ENCODE peak calls at places on chromosomes 13 and 19, in ten cellular contexts. One of them, this sample, is unnamed.

GRCh38 chr19:932647-933552 is 7.1 kb downstream of the ARID3A start:
- DNase-seq in immature natural killer cell: peak
- DNase-seq in stimulated activated CD4-positive, alpha-beta T cell treated with anti-CD3 and anti-CD28 coated beads, Interleukin-15, amount 100 ng/mL, for 1 hour: no peak
- DNase-seq in AG10803: peak
- DNase-seq in RPMI7951: peak
- DNase-seq in activated CD4-positive, alpha-beta T cell treated with anti-CD3 and anti-CD28 coated beads for 24 hours: no peak
- DNase-seq in NCI-H1092: no peak
- DNase-seq in BE2C: peak
- DNase-seq in left cardiac atrium: peak
- DNase-seq in fibroblast of pulmonary artery: peak
- DNase-seq in this sample: no peak

GRCh38 chr19:543912-544608 is at the start of gene GZMM:
- DNase-seq in immature natural killer cell: peak
- DNase-seq in BE2C: no peak
- DNase-seq in NCI-H1092: no peak
- DNase-seq in AG10803: no peak
- DNase-seq in fibroblast of pulmonary artery: no peak
- DNase-seq in RPMI7951: no peak
- DNase-seq in activated CD4-positive, alpha-beta T cell treated with anti-CD3 and anti-CD28 coated beads for 24 hours: peak
- DNase-seq in left cardiac atrium: no peak
- DNase-seq in stimulated activated CD4-positive, alpha-beta T cell treated with anti-CD3 and anti-CD28 coated beads, Interleukin-15, amount 100 ng/mL, for 1 hour: peak
- DNase-seq in this sample: no peak

GRCh38 chr19:10112895-10113591 is 1.6 kb downstream of the P2RY11 start:
- DNase-seq in AG10803: peak
- DNase-seq in BE2C: peak
- DNase-seq in RPMI7951: no peak
- DNase-seq in fibroblast of pulmonary artery: peak
- DNase-seq in left cardiac atrium: no peak
- DNase-seq in stimulated activated CD4-positive, alpha-beta T cell treated with anti-CD3 and anti-CD28 coated beads, Interleukin-15, amount 100 ng/mL, for 1 hour: no peak
- DNase-seq in immature natural killer cell: peak
- DNase-seq in activated CD4-positive, alpha-beta T cell treated with anti-CD3 and anti-CD28 coated beads for 24 hours: peak
- DNase-seq in NCI-H1092: peak
- DNase-seq in this sample: no peak

GRCh38 chr13:51425410-51426042 is 27.3 kb downstream of the INTS6 start:
- DNase-seq in AG10803: peak
- DNase-seq in BE2C: no peak
- DNase-seq in left cardiac atrium: no peak
- DNase-seq in stimulated activated CD4-positive, alpha-beta T cell treated with anti-CD3 and anti-CD28 coated beads, Interleukin-15, amount 100 ng/mL, for 1 hour: no peak
- DNase-seq in immature natural killer cell: no peak
- DNase-seq in fibroblast of pulmonary artery: peak
- DNase-seq in activated CD4-positive, alpha-beta T cell treated with anti-CD3 and anti-CD28 coated beads for 24 hours: no peak
- DNase-seq in RPMI7951: no peak
- DNase-seq in NCI-H1092: no peak
- DNase-seq in this sample: no peak

GRCh38 chr13:33235078-33235477 is 50.5 kb downstream of the STARD13 start:
- DNase-seq in activated CD4-positive, alpha-beta T cell treated with anti-CD3 and anti-CD28 coated beads for 24 hours: no peak
- DNase-seq in AG10803: peak
- DNase-seq in BE2C: no peak
- DNase-seq in fibroblast of pulmonary artery: peak
- DNase-seq in stimulated activated CD4-positive, alpha-beta T cell treated with anti-CD3 and anti-CD28 coated beads, Interleukin-15, amount 100 ng/mL, for 1 hour: no peak
- DNase-seq in RPMI7951: peak
- DNase-seq in immature natural killer cell: no peak
- DNase-seq in left cardiac atrium: no peak
- DNase-seq in NCI-H1092: no peak
- DNase-seq in this sample: no peak

GRCh38 chr13:111216166-111216960 is 101.3 kb downstream of the ARHGEF7 start:
- DNase-seq in NCI-H1092: peak
- DNase-seq in BE2C: peak
- DNase-seq in RPMI7951: no peak
- DNase-seq in activated CD4-positive, alpha-beta T cell treated with anti-CD3 and anti-CD28 coated beads for 24 hours: no peak
- DNase-seq in immature natural killer cell: peak
- DNase-seq in AG10803: no peak
- DNase-seq in stimulated activated CD4-positive, alpha-beta T cell treated with anti-CD3 and anti-CD28 coated beads, Interleukin-15, amount 100 ng/mL, for 1 hour: no peak
- DNase-seq in left cardiac atrium: no peak
- DNase-seq in fibroblast of pulmonary artery: peak
- DNase-seq in this sample: peak

GRCh38 chr19:10259162-10259905 is 7.3 kb downstream of the MRPL4 start:
- DNase-seq in activated CD4-positive, alpha-beta T cell treated with anti-CD3 and anti-CD28 coated beads for 24 hours: peak
- DNase-seq in left cardiac atrium: peak
- DNase-seq in AG10803: peak
- DNase-seq in RPMI7951: peak
- DNase-seq in NCI-H1092: peak
- DNase-seq in fibroblast of pulmonary artery: peak
- DNase-seq in stimulated activated CD4-positive, alpha-beta T cell treated with anti-CD3 and anti-CD28 coated beads, Interleukin-15, amount 100 ng/mL, for 1 hour: peak
- DNase-seq in immature natural killer cell: peak
- DNase-seq in BE2C: peak
- DNase-seq in this sample: peak

GRCh38 chr19:1017115-1017905 is 3.6 kb downstream of the TMEM259 start:
- DNase-seq in NCI-H1092: no peak
- DNase-seq in activated CD4-positive, alpha-beta T cell treated with anti-CD3 and anti-CD28 coated beads for 24 hours: no peak
- DNase-seq in BE2C: no peak
- DNase-seq in fibroblast of pulmonary artery: no peak
- DNase-seq in immature natural killer cell: no peak
- DNase-seq in RPMI7951: no peak
- DNase-seq in left cardiac atrium: peak
- DNase-seq in stimulated activated CD4-positive, alpha-beta T cell treated with anti-CD3 and anti-CD28 coated beads, Interleukin-15, amount 100 ng/mL, for 1 hour: no peak
- DNase-seq in AG10803: no peak
- DNase-seq in this sample: no peak

GRCh38 chr19:31340059-31341025 is 8.9 kb downstream of the TSHZ3 start:
- DNase-seq in BE2C: peak
- DNase-seq in RPMI7951: peak
- DNase-seq in immature natural killer cell: peak
- DNase-seq in left cardiac atrium: no peak
- DNase-seq in fibroblast of pulmonary artery: peak
- DNase-seq in NCI-H1092: no peak
- DNase-seq in activated CD4-positive, alpha-beta T cell treated with anti-CD3 and anti-CD28 coated beads for 24 hours: no peak
- DNase-seq in AG10803: peak
- DNase-seq in stimulated activated CD4-positive, alpha-beta T cell treated with anti-CD3 and anti-CD28 coated beads, Interleukin-15, amount 100 ng/mL, for 1 hour: no peak
- DNase-seq in this sample: no peak

GRCh38 chr13:113009743-113010509 is 40.9 kb downstream of the MCF2L start:
- DNase-seq in fibroblast of pulmonary artery: peak
- DNase-seq in AG10803: no peak
- DNase-seq in immature natural killer cell: no peak
- DNase-seq in BE2C: peak
- DNase-seq in RPMI7951: peak
- DNase-seq in stimulated activated CD4-positive, alpha-beta T cell treated with anti-CD3 and anti-CD28 coated beads, Interleukin-15, amount 100 ng/mL, for 1 hour: no peak
- DNase-seq in left cardiac atrium: no peak
- DNase-seq in NCI-H1092: no peak
- DNase-seq in activated CD4-positive, alpha-beta T cell treated with anti-CD3 and anti-CD28 coated beads for 24 hours: no peak
- DNase-seq in this sample: no peak

GRCh38 chr13:100361504-100361903 is 227.1 kb downstream of the GGACT start:
- DNase-seq in NCI-H1092: no peak
- DNase-seq in stimulated activated CD4-positive, alpha-beta T cell treated with anti-CD3 and anti-CD28 coated beads, Interleukin-15, amount 100 ng/mL, for 1 hour: no peak
- DNase-seq in fibroblast of pulmonary artery: no peak
- DNase-seq in immature natural killer cell: no peak
- DNase-seq in left cardiac atrium: no peak
- DNase-seq in RPMI7951: peak
- DNase-seq in AG10803: peak
- DNase-seq in activated CD4-positive, alpha-beta T cell treated with anti-CD3 and anti-CD28 coated beads for 24 hours: no peak
- DNase-seq in BE2C: no peak
- DNase-seq in this sample: no peak

GRCh38 chr19:29881386-29881785 is 60.7 kb upstream of the URI1 start:
- DNase-seq in RPMI7951: peak
- DNase-seq in NCI-H1092: no peak
- DNase-seq in stimulated activated CD4-positive, alpha-beta T cell treated with anti-CD3 and anti-CD28 coated beads, Interleukin-15, amount 100 ng/mL, for 1 hour: no peak
- DNase-seq in AG10803: peak
- DNase-seq in activated CD4-positive, alpha-beta T cell treated with anti-CD3 and anti-CD28 coated beads for 24 hours: no peak
- DNase-seq in immature natural killer cell: no peak
- DNase-seq in fibroblast of pulmonary artery: no peak
- DNase-seq in BE2C: no peak
- DNase-seq in left cardiac atrium: no peak
- DNase-seq in this sample: no peak

GRCh38 chr19:45253396-45254027 is 2.4 kb downstream of the MARK4 start:
- DNase-seq in RPMI7951: peak
- DNase-seq in AG10803: peak
- DNase-seq in activated CD4-positive, alpha-beta T cell treated with anti-CD3 and anti-CD28 coated beads for 24 hours: no peak
- DNase-seq in BE2C: no peak
- DNase-seq in NCI-H1092: no peak
- DNase-seq in immature natural killer cell: peak
- DNase-seq in left cardiac atrium: no peak
- DNase-seq in stimulated activated CD4-positive, alpha-beta T cell treated with anti-CD3 and anti-CD28 coated beads, Interleukin-15, amount 100 ng/mL, for 1 hour: no peak
- DNase-seq in fibroblast of pulmonary artery: peak
- DNase-seq in this sample: no peak

GRCh38 chr19:17183858-17184271 is 31.3 kb upstream of the USE1 start:
- DNase-seq in fibroblast of pulmonary artery: no peak
- DNase-seq in immature natural killer cell: no peak
- DNase-seq in activated CD4-positive, alpha-beta T cell treated with anti-CD3 and anti-CD28 coated beads for 24 hours: no peak
- DNase-seq in stimulated activated CD4-positive, alpha-beta T cell treated with anti-CD3 and anti-CD28 coated beads, Interleukin-15, amount 100 ng/mL, for 1 hour: no peak
- DNase-seq in RPMI7951: no peak
- DNase-seq in BE2C: no peak
- DNase-seq in NCI-H1092: no peak
- DNase-seq in left cardiac atrium: no peak
- DNase-seq in AG10803: no peak
- DNase-seq in this sample: no peak

GRCh38 chr13:101648766-101649489 is 196.5 kb downstream of the ITGBL1 start:
- DNase-seq in activated CD4-positive, alpha-beta T cell treated with anti-CD3 and anti-CD28 coated beads for 24 hours: no peak
- DNase-seq in left cardiac atrium: no peak
- DNase-seq in NCI-H1092: no peak
- DNase-seq in RPMI7951: no peak
- DNase-seq in stimulated activated CD4-positive, alpha-beta T cell treated with anti-CD3 and anti-CD28 coated beads, Interleukin-15, amount 100 ng/mL, for 1 hour: no peak
- DNase-seq in immature natural killer cell: no peak
- DNase-seq in AG10803: no peak
- DNase-seq in fibroblast of pulmonary artery: no peak
- DNase-seq in BE2C: no peak
- DNase-seq in this sample: no peak

GRCh38 chr19:6717441-6717971 is 2.9 kb downstream of the C3 start:
- DNase-seq in activated CD4-positive, alpha-beta T cell treated with anti-CD3 and anti-CD28 coated beads for 24 hours: no peak
- DNase-seq in NCI-H1092: no peak
- DNase-seq in RPMI7951: no peak
- DNase-seq in BE2C: no peak
- DNase-seq in fibroblast of pulmonary artery: peak
- DNase-seq in stimulated activated CD4-positive, alpha-beta T cell treated with anti-CD3 and anti-CD28 coated beads, Interleukin-15, amount 100 ng/mL, for 1 hour: no peak
- DNase-seq in AG10803: peak
- DNase-seq in immature natural killer cell: no peak
- DNase-seq in left cardiac atrium: no peak
- DNase-seq in this sample: no peak

GRCh38 chr13:43475135-43475534 is 311.6 kb downstream of the ENOX1 start:
- DNase-seq in activated CD4-positive, alpha-beta T cell treated with anti-CD3 and anti-CD28 coated beads for 24 hours: no peak
- DNase-seq in stimulated activated CD4-positive, alpha-beta T cell treated with anti-CD3 and anti-CD28 coated beads, Interleukin-15, amount 100 ng/mL, for 1 hour: no peak
- DNase-seq in NCI-H1092: no peak
- DNase-seq in fibroblast of pulmonary artery: no peak
- DNase-seq in immature natural killer cell: no peak
- DNase-seq in RPMI7951: no peak
- DNase-seq in AG10803: peak
- DNase-seq in left cardiac atrium: no peak
- DNase-seq in BE2C: no peak
- DNase-seq in this sample: no peak

GRCh38 chr19:56316728-56317127 is 2.1 kb upstream of the ZSCAN5A start:
- DNase-seq in fibroblast of pulmonary artery: no peak
- DNase-seq in RPMI7951: no peak
- DNase-seq in AG10803: no peak
- DNase-seq in NCI-H1092: no peak
- DNase-seq in left cardiac atrium: no peak
- DNase-seq in BE2C: no peak
- DNase-seq in stimulated activated CD4-positive, alpha-beta T cell treated with anti-CD3 and anti-CD28 coated beads, Interleukin-15, amount 100 ng/mL, for 1 hour: no peak
- DNase-seq in activated CD4-positive, alpha-beta T cell treated with anti-CD3 and anti-CD28 coated beads for 24 hours: no peak
- DNase-seq in immature natural killer cell: no peak
- DNase-seq in this sample: no peak

GRCh38 chr13:110227864-110228643 is 78.9 kb downstream of the COL4A1 start:
- DNase-seq in left cardiac atrium: no peak
- DNase-seq in activated CD4-positive, alpha-beta T cell treated with anti-CD3 and anti-CD28 coated beads for 24 hours: no peak
- DNase-seq in RPMI7951: no peak
- DNase-seq in immature natural killer cell: no peak
- DNase-seq in NCI-H1092: no peak
- DNase-seq in BE2C: no peak
- DNase-seq in fibroblast of pulmonary artery: no peak
- DNase-seq in stimulated activated CD4-positive, alpha-beta T cell treated with anti-CD3 and anti-CD28 coated beads, Interleukin-15, amount 100 ng/mL, for 1 hour: no peak
- DNase-seq in AG10803: no peak
- DNase-seq in this sample: no peak

GRCh38 chr13:109351236-109351635 is 435.1 kb downstream of the IRS2 start:
- DNase-seq in left cardiac atrium: no peak
- DNase-seq in AG10803: no peak
- DNase-seq in NCI-H1092: no peak
- DNase-seq in fibroblast of pulmonary artery: no peak
- DNase-seq in immature natural killer cell: no peak
- DNase-seq in RPMI7951: no peak
- DNase-seq in BE2C: no peak
- DNase-seq in stimulated activated CD4-positive, alpha-beta T cell treated with anti-CD3 and anti-CD28 coated beads, Interleukin-15, amount 100 ng/mL, for 1 hour: no peak
- DNase-seq in activated CD4-positive, alpha-beta T cell treated with anti-CD3 and anti-CD28 coated beads for 24 hours: no peak
- DNase-seq in this sample: no peak

GRCh38 chr19:39110263-39110967 is 15.2 kb upstream of the PAK4 start:
- DNase-seq in RPMI7951: peak
- DNase-seq in immature natural killer cell: peak
- DNase-seq in AG10803: no peak
- DNase-seq in left cardiac atrium: peak
- DNase-seq in fibroblast of pulmonary artery: peak
- DNase-seq in stimulated activated CD4-positive, alpha-beta T cell treated with anti-CD3 and anti-CD28 coated beads, Interleukin-15, amount 100 ng/mL, for 1 hour: peak
- DNase-seq in NCI-H1092: no peak
- DNase-seq in BE2C: peak
- DNase-seq in activated CD4-positive, alpha-beta T cell treated with anti-CD3 and anti-CD28 coated beads for 24 hours: peak
- DNase-seq in this sample: peak

GRCh38 chr13:78660130-78660857 is 1.3 kb upstream of the OBI1 start:
- DNase-seq in fibroblast of pulmonary artery: no peak
- DNase-seq in NCI-H1092: no peak
- DNase-seq in stimulated activated CD4-positive, alpha-beta T cell treated with anti-CD3 and anti-CD28 coated beads, Interleukin-15, amount 100 ng/mL, for 1 hour: no peak
- DNase-seq in activated CD4-positive, alpha-beta T cell treated with anti-CD3 and anti-CD28 coated beads for 24 hours: no peak
- DNase-seq in BE2C: peak
- DNase-seq in left cardiac atrium: no peak
- DNase-seq in AG10803: peak
- DNase-seq in RPMI7951: peak
- DNase-seq in immature natural killer cell: peak
- DNase-seq in this sample: no peak

GRCh38 chr19:2308114-2308556 is at the start of gene LINGO3:
- DNase-seq in fibroblast of pulmonary artery: no peak
- DNase-seq in left cardiac atrium: no peak
- DNase-seq in stimulated activated CD4-positive, alpha-beta T cell treated with anti-CD3 and anti-CD28 coated beads, Interleukin-15, amount 100 ng/mL, for 1 hour: no peak
- DNase-seq in BE2C: peak
- DNase-seq in immature natural killer cell: no peak
- DNase-seq in AG10803: no peak
- DNase-seq in activated CD4-positive, alpha-beta T cell treated with anti-CD3 and anti-CD28 coated beads for 24 hours: no peak
- DNase-seq in RPMI7951: no peak
- DNase-seq in NCI-H1092: no peak
- DNase-seq in this sample: no peak

This sample was measured in kidney glomerular epithelial cell.